ENCODE peak calls at places on chromosomes 13 and 19, in nine cellular contexts. Z is CD4-positive, CD25-positive, alpha-beta regulatory T cell; A is lung; P is T-helper 9 cell; E is cardiac muscle cell; X is activated naive CD8-positive, alpha-beta T cell treated with anti-CD3 and anti-CD28 coated beads, Interleukin-2, amount 50 U/mL, for 24 hours; S is T-helper 1 cell; B is stimulated activated CD4-positive, alpha-beta T cell treated with anti-CD3 and anti-CD28 coated beads, Interleukin-2, amount 100 ng/mL, for 48 hours; R is activated gamma-delta T cell treated with Interleukin-2 at 50 U/mL for 16 hours. O is an unnamed sample.

GRCh38 chr19:6041991-6042421 is 64.1 kb upstream of the RANBP3 start:
- DNase-seq in B (no peak), A (peak), S (no peak), E (no peak), R (no peak), P (no peak), Z (no peak), X (no peak), O (no peak)

GRCh38 chr19:7598180-7598579 is 2.5 kb downstream of the CAMSAP3 start:
- DNase-seq in B (no peak), X (no peak), P (no peak), E (no peak), A (no peak), R (no peak), Z (no peak), S (no peak), O (no peak)

GRCh38 chr13:103758222-103758621 is 692.0 kb upstream of the SLC10A2 start:
- DNase-seq in E (no peak), P (no peak), S (no peak), A (no peak), R (no peak), X (no peak), Z (no peak), B (no peak), O (no peak)

GRCh38 chr13:35994131-35994966 is 136.8 kb downstream of the DCLK1 start:
- DNase-seq in X (no peak), Z (no peak), E (peak), R (no peak), A (no peak), P (no peak), B (no peak), S (no peak), O (no peak)

GRCh38 chr19:11306337-11306736 is 10.4 kb downstream of the TSPAN16 start:
- DNase-seq in B (no peak), E (peak), P (no peak), S (no peak), R (no peak), X (no peak), A (no peak), Z (no peak), O (no peak)

GRCh38 chr13:46664195-46664594 is 111.2 kb downstream of the LRCH1 start:
- DNase-seq in R (no peak), A (no peak), S (no peak), E (no peak), P (no peak), Z (no peak), X (no peak), B (no peak), O (no peak)

GRCh38 chr13:27200413-27201066 is 28.9 kb upstream of the USP12 start:
- DNase-seq in E (no peak), P (no peak), S (no peak), R (no peak), X (no peak), B (no peak), Z (no peak), A (no peak), O (no peak)

GRCh38 chr19:47778954-47779351 is 450 bp downstream of the SELENOW start:
- DNase-seq in A (peak), S (no peak), R (peak), B (no peak), P (no peak), E (peak), X (peak), Z (no peak), O (no peak)

GRCh38 chr19:4326837-4327251 is 11.8 kb downstream of the STAP2 start:
- DNase-seq in E (no peak), X (peak), Z (no peak), A (no peak), P (no peak), S (no peak), R (peak), B (no peak), O (no peak)